ENCODE peak calls at places on chromosome 18, in nine cellular contexts. One of them, this sample, is unnamed.

GRCh38 chr18:3704556-3705162 is 254.7 kb downstream of the TGIF1 start:
- DNase-seq in MCF 10A: no peak
- DNase-seq in activated CD8-positive, alpha-beta memory T cell treated with anti-CD3 and anti-CD28 coated beads for 48 hours: no peak
- DNase-seq in GM04503: no peak
- DNase-seq in GF-D8: no peak
- DNase-seq in GM23338: no peak
- DNase-seq in thyroid gland: no peak
- DNase-seq in Panc1: no peak
- DNase-seq in DMS53: peak; percentile 37
- DNase-seq in this sample: no peak

GRCh38 chr18:12011962-12012549 is 30.7 kb downstream of the IMPA2 start:
- DNase-seq in MCF 10A: peak; percentile 20
- DNase-seq in activated CD8-positive, alpha-beta memory T cell treated with anti-CD3 and anti-CD28 coated beads for 48 hours: no peak
- DNase-seq in GM04503: no peak
- DNase-seq in GF-D8: no peak
- DNase-seq in GM23338: no peak
- DNase-seq in thyroid gland: peak; percentile 77
- DNase-seq in Panc1: no peak
- DNase-seq in DMS53: no peak
- DNase-seq in this sample: no peak

GRCh38 chr18:11518788-11519685 is 90.4 kb upstream of the SLC35G4 start:
- DNase-seq in MCF 10A: peak; percentile 67
- DNase-seq in activated CD8-positive, alpha-beta memory T cell treated with anti-CD3 and anti-CD28 coated beads for 48 hours: no peak
- DNase-seq in GM04503: no peak
- DNase-seq in GF-D8: no peak
- DNase-seq in GM23338: peak; percentile 91
- DNase-seq in thyroid gland: peak; percentile 64
- DNase-seq in Panc1: peak; percentile 25
- DNase-seq in DMS53: peak; percentile 87
- DNase-seq in this sample: no peak

GRCh38 chr18:41875094-41875780 is 79.8 kb upstream of the PIK3C3 start:
- DNase-seq in MCF 10A: peak; percentile 71
- DNase-seq in activated CD8-positive, alpha-beta memory T cell treated with anti-CD3 and anti-CD28 coated beads for 48 hours: no peak
- DNase-seq in GM04503: peak; percentile 4
- DNase-seq in GF-D8: no peak
- DNase-seq in GM23338: no peak
- DNase-seq in thyroid gland: no peak
- DNase-seq in Panc1: no peak
- DNase-seq in DMS53: no peak
- DNase-seq in this sample: no peak

GRCh38 chr18:11976882-11977281 is 4.4 kb upstream of the IMPA2 start:
- DNase-seq in MCF 10A: no peak
- DNase-seq in activated CD8-positive, alpha-beta memory T cell treated with anti-CD3 and anti-CD28 coated beads for 48 hours: no peak
- DNase-seq in GM04503: no peak
- DNase-seq in GF-D8: no peak
- DNase-seq in GM23338: no peak
- DNase-seq in thyroid gland: no peak
- DNase-seq in Panc1: no peak
- DNase-seq in DMS53: no peak
- DNase-seq in this sample: no peak

GRCh38 chr18:22063077-22063476 is 106.3 kb upstream of the GATA6 start:
- DNase-seq in MCF 10A: no peak
- DNase-seq in activated CD8-positive, alpha-beta memory T cell treated with anti-CD3 and anti-CD28 coated beads for 48 hours: no peak
- DNase-seq in GM04503: no peak
- DNase-seq in GF-D8: no peak
- DNase-seq in GM23338: no peak
- DNase-seq in thyroid gland: no peak
- DNase-seq in Panc1: no peak
- DNase-seq in DMS53: no peak
- DNase-seq in this sample: no peak

GRCh38 chr18:33839452-33840225 is 261.6 kb downstream of the ASXL3 start:
- DNase-seq in MCF 10A: peak; percentile 75
- DNase-seq in activated CD8-positive, alpha-beta memory T cell treated with anti-CD3 and anti-CD28 coated beads for 48 hours: no peak
- DNase-seq in GM04503: no peak
- DNase-seq in GF-D8: no peak
- DNase-seq in GM23338: peak; percentile 87
- DNase-seq in thyroid gland: peak; percentile 55
- DNase-seq in Panc1: no peak
- DNase-seq in DMS53: peak; percentile 89
- DNase-seq in this sample: no peak

GRCh38 chr18:45518770-45519169 is 96.5 kb upstream of the SLC14A2 start:
- DNase-seq in MCF 10A: no peak
- DNase-seq in activated CD8-positive, alpha-beta memory T cell treated with anti-CD3 and anti-CD28 coated beads for 48 hours: no peak
- DNase-seq in GM04503: no peak
- DNase-seq in GF-D8: no peak
- DNase-seq in GM23338: no peak
- DNase-seq in thyroid gland: peak; percentile 14
- DNase-seq in Panc1: no peak
- DNase-seq in DMS53: peak; percentile 44
- DNase-seq in this sample: no peak

GRCh38 chr18:3401669-3402620 is 48.0 kb upstream of the TGIF1 start:
- DNase-seq in MCF 10A: no peak
- DNase-seq in activated CD8-positive, alpha-beta memory T cell treated with anti-CD3 and anti-CD28 coated beads for 48 hours: no peak
- DNase-seq in GM04503: no peak
- DNase-seq in GF-D8: no peak
- DNase-seq in GM23338: no peak
- DNase-seq in thyroid gland: no peak
- DNase-seq in Panc1: no peak
- DNase-seq in DMS53: no peak
- DNase-seq in this sample: no peak

GRCh38 chr18:27887287-27887686 is 289.6 kb downstream of the CDH2 start:
- DNase-seq in MCF 10A: peak; percentile 8
- DNase-seq in activated CD8-positive, alpha-beta memory T cell treated with anti-CD3 and anti-CD28 coated beads for 48 hours: no peak
- DNase-seq in GM04503: no peak
- DNase-seq in GF-D8: no peak
- DNase-seq in GM23338: no peak
- DNase-seq in thyroid gland: no peak
- DNase-seq in Panc1: no peak
- DNase-seq in DMS53: no peak
- DNase-seq in this sample: no peak

GRCh38 chr18:13910501-13910900 is 4.8 kb downstream of the MC2R start:
- DNase-seq in MCF 10A: no peak
- DNase-seq in activated CD8-positive, alpha-beta memory T cell treated with anti-CD3 and anti-CD28 coated beads for 48 hours: no peak
- DNase-seq in GM04503: no peak
- DNase-seq in GF-D8: no peak
- DNase-seq in GM23338: no peak
- DNase-seq in thyroid gland: no peak
- DNase-seq in Panc1: no peak
- DNase-seq in DMS53: no peak
- DNase-seq in this sample: no peak

GRCh38 chr18:48946329-48946835 is 4.4 kb downstream of the SMAD7 start:
- DNase-seq in MCF 10A: peak; percentile 39
- DNase-seq in activated CD8-positive, alpha-beta memory T cell treated with anti-CD3 and anti-CD28 coated beads for 48 hours: no peak
- DNase-seq in GM04503: no peak
- DNase-seq in GF-D8: no peak
- DNase-seq in GM23338: no peak
- DNase-seq in thyroid gland: peak; percentile 35
- DNase-seq in Panc1: no peak
- DNase-seq in DMS53: peak; percentile 91
- DNase-seq in this sample: no peak

GRCh38 chr18:48638451-48638850 is 99.6 kb downstream of the CTIF start:
- DNase-seq in MCF 10A: no peak
- DNase-seq in activated CD8-positive, alpha-beta memory T cell treated with anti-CD3 and anti-CD28 coated beads for 48 hours: no peak
- DNase-seq in GM04503: no peak
- DNase-seq in GF-D8: no peak
- DNase-seq in GM23338: no peak
- DNase-seq in thyroid gland: no peak
- DNase-seq in Panc1: no peak
- DNase-seq in DMS53: no peak
- DNase-seq in this sample: no peak

GRCh38 chr18:6546229-6546628 is 131.5 kb upstream of the L3MBTL4 start:
- DNase-seq in MCF 10A: no peak
- DNase-seq in activated CD8-positive, alpha-beta memory T cell treated with anti-CD3 and anti-CD28 coated beads for 48 hours: no peak
- DNase-seq in GM04503: no peak
- DNase-seq in GF-D8: no peak
- DNase-seq in GM23338: no peak
- DNase-seq in thyroid gland: no peak
- DNase-seq in Panc1: no peak
- DNase-seq in DMS53: no peak
- DNase-seq in this sample: no peak

GRCh38 chr18:48609820-48610815 is 71.3 kb downstream of the CTIF start:
- DNase-seq in MCF 10A: no peak
- DNase-seq in activated CD8-positive, alpha-beta memory T cell treated with anti-CD3 and anti-CD28 coated beads for 48 hours: no peak
- DNase-seq in GM04503: no peak
- DNase-seq in GF-D8: no peak
- DNase-seq in GM23338: no peak
- DNase-seq in thyroid gland: no peak
- DNase-seq in Panc1: no peak
- DNase-seq in DMS53: no peak
- DNase-seq in this sample: no peak

GRCh38 chr18:31454066-31454708 is 6.6 kb downstream of the DSG3 start:
- DNase-seq in MCF 10A: peak; percentile 96
- DNase-seq in activated CD8-positive, alpha-beta memory T cell treated with anti-CD3 and anti-CD28 coated beads for 48 hours: no peak
- DNase-seq in GM04503: peak; percentile 10
- DNase-seq in GF-D8: no peak
- DNase-seq in GM23338: no peak
- DNase-seq in thyroid gland: no peak
- DNase-seq in Panc1: no peak
- DNase-seq in DMS53: peak; percentile 54
- DNase-seq in this sample: no peak

GRCh38 chr18:10685484-10685883 is 159.7 kb downstream of the NAPG start:
- DNase-seq in MCF 10A: no peak
- DNase-seq in activated CD8-positive, alpha-beta memory T cell treated with anti-CD3 and anti-CD28 coated beads for 48 hours: no peak
- DNase-seq in GM04503: no peak
- DNase-seq in GF-D8: no peak
- DNase-seq in GM23338: no peak
- DNase-seq in thyroid gland: no peak
- DNase-seq in Panc1: no peak
- DNase-seq in DMS53: no peak
- DNase-seq in this sample: no peak

GRCh38 chr18:52288403-52289004 is 51.5 kb upstream of the DCC start:
- DNase-seq in MCF 10A: peak; percentile 49
- DNase-seq in activated CD8-positive, alpha-beta memory T cell treated with anti-CD3 and anti-CD28 coated beads for 48 hours: no peak
- DNase-seq in GM04503: no peak
- DNase-seq in GF-D8: no peak
- DNase-seq in GM23338: peak; percentile 76
- DNase-seq in thyroid gland: peak; percentile 2
- DNase-seq in Panc1: peak; percentile 8
- DNase-seq in DMS53: peak; percentile 80
- DNase-seq in this sample: no peak

GRCh38 chr18:53639696-53640095 is 584.8 kb downstream of the MBD2 start:
- DNase-seq in MCF 10A: no peak
- DNase-seq in activated CD8-positive, alpha-beta memory T cell treated with anti-CD3 and anti-CD28 coated beads for 48 hours: no peak
- DNase-seq in GM04503: no peak
- DNase-seq in GF-D8: no peak
- DNase-seq in GM23338: no peak
- DNase-seq in thyroid gland: no peak
- DNase-seq in Panc1: no peak
- DNase-seq in DMS53: no peak
- DNase-seq in this sample: no peak

GRCh38 chr18:75334869-75335268 is 92.6 kb downstream of the SMIM21 start:
- DNase-seq in MCF 10A: no peak
- DNase-seq in activated CD8-positive, alpha-beta memory T cell treated with anti-CD3 and anti-CD28 coated beads for 48 hours: no peak
- DNase-seq in GM04503: no peak
- DNase-seq in GF-D8: no peak
- DNase-seq in GM23338: no peak
- DNase-seq in thyroid gland: no peak
- DNase-seq in Panc1: no peak
- DNase-seq in DMS53: no peak
- DNase-seq in this sample: no peak

GRCh38 chr18:79064228-79064627 is 5.0 kb upstream of the ATP9B start:
- DNase-seq in MCF 10A: no peak
- DNase-seq in activated CD8-positive, alpha-beta memory T cell treated with anti-CD3 and anti-CD28 coated beads for 48 hours: no peak
- DNase-seq in GM04503: no peak
- DNase-seq in GF-D8: no peak
- DNase-seq in GM23338: no peak
- DNase-seq in thyroid gland: no peak
- DNase-seq in Panc1: no peak
- DNase-seq in DMS53: peak; percentile 81
- DNase-seq in this sample: no peak

GRCh38 chr18:49685231-49685942 is 123.5 kb downstream of the LIPG start:
- DNase-seq in MCF 10A: peak; percentile 40
- DNase-seq in activated CD8-positive, alpha-beta memory T cell treated with anti-CD3 and anti-CD28 coated beads for 48 hours: no peak
- DNase-seq in GM04503: no peak
- DNase-seq in GF-D8: no peak
- DNase-seq in GM23338: no peak
- DNase-seq in thyroid gland: no peak
- DNase-seq in Panc1: no peak
- DNase-seq in DMS53: no peak
- DNase-seq in this sample: no peak

GRCh38 chr18:79927597-79928562 is 23.6 kb downstream of the SLC66A2 start:
- DNase-seq in MCF 10A: no peak
- DNase-seq in activated CD8-positive, alpha-beta memory T cell treated with anti-CD3 and anti-CD28 coated beads for 48 hours: no peak
- DNase-seq in GM04503: no peak
- DNase-seq in GF-D8: no peak
- DNase-seq in GM23338: no peak
- DNase-seq in thyroid gland: peak; percentile 79
- DNase-seq in Panc1: no peak
- DNase-seq in DMS53: no peak
- DNase-seq in this sample: no peak

GRCh38 chr18:58723810-58724602 is 52.7 kb downstream of the MALT1 start:
- DNase-seq in MCF 10A: no peak
- DNase-seq in activated CD8-positive, alpha-beta memory T cell treated with anti-CD3 and anti-CD28 coated beads for 48 hours: no peak
- DNase-seq in GM04503: peak; percentile 8
- DNase-seq in GF-D8: no peak
- DNase-seq in GM23338: no peak
- DNase-seq in thyroid gland: no peak
- DNase-seq in Panc1: no peak
- DNase-seq in DMS53: peak; percentile 18
- DNase-seq in this sample: no peak

GRCh38 chr18:40902436-40902835 is 1052.6 kb upstream of the PIK3C3 start:
- DNase-seq in MCF 10A: peak; percentile 21
- DNase-seq in activated CD8-positive, alpha-beta memory T cell treated with anti-CD3 and anti-CD28 coated beads for 48 hours: no peak
- DNase-seq in GM04503: no peak
- DNase-seq in GF-D8: no peak
- DNase-seq in GM23338: no peak
- DNase-seq in thyroid gland: no peak
- DNase-seq in Panc1: no peak
- DNase-seq in DMS53: no peak
- DNase-seq in this sample: no peak